ENCODE peak calls at places on chromosomes 5 and 9, in eight cellular contexts. R, M, U, B, E, V, J and X are unnamed samples.

GRCh38 chr5:16467363-16468219 is 2.0 kb upstream of the ZNF622 start:
- DNase-seq in R (no peak), M (no peak), U (no peak), B (no peak), E (no peak), V (no peak), J (no peak), X (peak)

GRCh38 chr5:42621662-42622061 is 135.0 kb upstream of the CCDC152 start:
- DNase-seq in R (no peak), M (no peak), U (no peak), B (no peak), E (no peak), V (no peak), J (no peak), X (no peak)

GRCh38 chr5:126471247-126471646 is 48.0 kb downstream of the GRAMD2B start:
- DNase-seq in R (no peak), M (no peak), U (no peak), B (no peak), E (no peak), V (no peak), J (no peak), X (no peak)

GRCh38 chr5:149060325-149060724 is 2.5 kb downstream of the SH3TC2 start:
- DNase-seq in R (no peak), M (peak), U (no peak), B (no peak), E (peak), V (no peak), J (peak), X (peak)

GRCh38 chr9:16912197-16912596 is 41.7 kb upstream of the BNC2 start:
- DNase-seq in R (no peak), M (no peak), U (no peak), B (no peak), E (no peak), V (no peak), J (no peak), X (no peak)

GRCh38 chr5:32504923-32505596 is 60.5 kb upstream of the ZFR start:
- DNase-seq in R (peak), M (no peak), U (no peak), B (no peak), E (no peak), V (no peak), J (peak), X (peak)

GRCh38 chr5:174920906-174921550 is 196.6 kb downstream of the MSX2 start:
- DNase-seq in R (no peak), M (no peak), U (no peak), B (no peak), E (no peak), V (no peak), J (no peak), X (no peak)

GRCh38 chr5:143577554-143577953 is 174.1 kb upstream of the NR3C1 start:
- DNase-seq in R (no peak), M (no peak), U (no peak), B (no peak), E (no peak), V (no peak), J (no peak), X (no peak)

GRCh38 chr5:53422539-53422938 is 57.9 kb upstream of the FST start:
- DNase-seq in R (no peak), M (no peak), U (no peak), B (no peak), E (no peak), V (no peak), J (no peak), X (no peak)